ENCODE peak calls at places on chromosomes 4 and X, in nine cellular contexts. G is M059J; H is stimulated activated naive CD4-positive, alpha-beta T cell; S is activated T-cell treated with anti-CD3 and anti-CD28 coated beads for 1 hour; J is psoas muscle; O is putamen; D is caudate nucleus; T is amniotic stem cell; W is neural crest cell. C is an unnamed sample.

GRCh38 chrX:107716045-107716684 is 59.4 kb downstream of the TSC22D3 start:
- DNase-seq in S (no peak), H (peak), J (no peak), W (peak), T (no peak), D (peak), O (no peak), G (peak), C (peak)

GRCh38 chr4:35300996-35301774 is 943.1 kb downstream of the ARAP2 start:
- DNase-seq in O (no peak), J (no peak), S (no peak), H (no peak), G (no peak), T (no peak), W (peak), D (no peak), C (no peak)

GRCh38 chr4:37299468-37299867 is 54.9 kb downstream of the NWD2 start:
- DNase-seq in W (no peak), S (no peak), G (no peak), J (no peak), D (no peak), H (no peak), T (no peak), O (no peak), C (no peak)

GRCh38 chr4:42357325-42357724 is 40.0 kb upstream of the SHISA3 start:
- DNase-seq in D (no peak), T (no peak), G (peak), O (no peak), H (no peak), J (no peak), W (no peak), S (no peak), C (no peak)

GRCh38 chr4:8914461-8915171 is 43.0 kb upstream of the HMX1 start:
- DNase-seq in T (no peak), O (no peak), H (no peak), W (no peak), G (no peak), S (no peak), J (no peak), D (no peak), C (peak)

GRCh38 chrX:46722742-46723568 is 36.0 kb downstream of the SLC9A7 start:
- DNase-seq in S (no peak), D (no peak), G (peak), W (no peak), J (no peak), T (no peak), H (no peak), O (peak), C (no peak)

GRCh38 chr4:164799410-164799809 is 45.5 kb downstream of the SMIM31 start:
- DNase-seq in O (no peak), J (no peak), H (no peak), T (no peak), D (no peak), G (no peak), S (no peak), W (no peak), C (no peak)

GRCh38 chr4:73904491-73904890 is 35.3 kb downstream of the CXCL1 start:
- DNase-seq in D (no peak), S (no peak), O (no peak), G (peak), W (no peak), T (no peak), H (no peak), J (no peak), C (no peak)

GRCh38 chrX:70026112-70026850 is 23.5 kb downstream of the AWAT2 start:
- DNase-seq in D (no peak), W (no peak), H (no peak), O (no peak), T (no peak), S (no peak), G (peak), J (no peak), C (no peak)

GRCh38 chr4:98092833-98093439 is 50.3 kb downstream of the STPG2 start:
- DNase-seq in O (no peak), D (no peak), T (no peak), S (no peak), H (no peak), W (no peak), J (no peak), G (peak), C (no peak)

GRCh38 chr4:8665406-8666360 is 73.1 kb downstream of the CPZ start:
- DNase-seq in J (no peak), S (no peak), G (peak), H (no peak), D (no peak), T (no peak), O (no peak), W (no peak), C (no peak)

GRCh38 chrX:77493677-77494553 is 46.7 kb downstream of the FGF16 start:
- DNase-seq in W (no peak), S (no peak), J (no peak), D (no peak), G (peak), O (no peak), T (peak), H (no peak), C (no peak)

GRCh38 chr4:85929926-85930325 is 429.9 kb downstream of the MAPK10 start:
- DNase-seq in W (no peak), J (no peak), H (no peak), T (no peak), O (no peak), G (peak), S (no peak), D (no peak), C (no peak)

GRCh38 chr4:123661080-123661737 is 264.6 kb downstream of the SPRY1 start:
- DNase-seq in G (no peak), H (peak), S (no peak), W (no peak), D (no peak), T (no peak), J (no peak), O (no peak), C (no peak)

GRCh38 chrX:46573896-46574336 is 351 bp downstream of the CHST7 start:
- DNase-seq in W (peak), G (peak), T (peak), S (peak), O (no peak), H (peak), D (no peak), J (peak), C (peak)

GRCh38 chrX:100731441-100732281 is at the start of gene SYTL4:
- DNase-seq in H (no peak), S (no peak), W (peak), O (no peak), G (peak), D (no peak), J (peak), T (no peak), C (no peak)

GRCh38 chr4:83152771-83153170 is 38.2 kb upstream of the PLAC8 start:
- DNase-seq in T (no peak), W (no peak), D (no peak), O (no peak), G (no peak), J (no peak), S (no peak), H (no peak), C (no peak)

GRCh38 chrX:154818916-154819770 is 13.9 kb upstream of the MPP1 start:
- DNase-seq in J (no peak), W (no peak), O (no peak), H (no peak), G (no peak), S (no peak), D (no peak), T (no peak), C (no peak)

GRCh38 chr4:76307670-76308014 is 1.1 kb downstream of the STBD1 start:
- DNase-seq in W (no peak), G (no peak), T (no peak), S (no peak), J (peak), O (no peak), H (no peak), D (no peak), C (no peak)

GRCh38 chr4:101989551-101989950 is 199.0 kb downstream of the BANK1 start:
- DNase-seq in G (no peak), H (no peak), D (no peak), S (no peak), J (no peak), O (no peak), W (no peak), T (no peak), C (no peak)